ENCODE peak calls at places on chromosomes 6 and 20, in four cellular contexts. M, N, W and P are unnamed samples. For H3K4me1, the result is how much of the 10 kb centered on the place peaks cover.

GRCh38 chr20:48474022-48474421 is 353.8 kb downstream of the PREX1 start:
- DNase-seq in M (no peak), N (no peak), W (no peak), P (no peak)

GRCh38 chr6:138503881-138504680 is 4.8 kb upstream of the NHSL1 start:
- DNase-seq in M (no peak), N (peak), W (no peak), P (no peak)

GRCh38 chr6:56890683-56891429 is 64.1 kb upstream of the BEND6 start:
- DNase-seq in M (peak), N (no peak), W (no peak), P (no peak)

GRCh38 chr6:132812255-132812732 is 2.1 kb upstream of the RPS12 start:
- DNase-seq in M (no peak), N (peak), W (no peak), P (no peak)

GRCh38 chr6:74369556-74369993 is 673.6 kb downstream of the CD109 start:
- DNase-seq in M (no peak), N (no peak), W (no peak), P (no peak)

GRCh38 chr20:20395087-20395486 is 27.2 kb downstream of the INSM1 start:
- DNase-seq in M (no peak), N (no peak), W (no peak), P (no peak)

GRCh38 chr6:33710296-33711121 is 991 bp downstream of the UQCC2 start:
- DNase-seq in M (no peak), N (peak), W (no peak), P (no peak)

GRCh38 chr6:107823047-107823557 is 1.0 kb downstream of the SCML4 start:
- DNase-seq in M (no peak), N (no peak), W (no peak), P (no peak)

GRCh38 chr6:28104392-28105250 is 19.8 kb upstream of the ZSCAN16 start:
- DNase-seq in M (peak), N (peak), W (peak), P (peak)

GRCh38 chr20:2814587-2815051 is at the start of gene C20orf141:
- DNase-seq in M (no peak), N (no peak), W (no peak), P (peak)

GRCh38 chr6:30007132-30007764 is 53.8 kb upstream of the POLR1H start:
- DNase-seq in M (no peak), N (no peak), W (no peak), P (no peak)

GRCh38 chr20:63626424-63627128 is at the start of gene GMEB2:
- DNase-seq in M (no peak), N (peak), W (no peak), P (peak)

GRCh38 chr6:21438237-21438985 is 155.1 kb upstream of the SOX4 start:
- DNase-seq in M (peak), N (no peak), W (no peak), P (no peak)

GRCh38 chr20:61042501-61043385 is 209.3 kb upstream of the CDH4 start:
- DNase-seq in M (no peak), N (no peak), W (no peak), P (no peak)

DNA sequence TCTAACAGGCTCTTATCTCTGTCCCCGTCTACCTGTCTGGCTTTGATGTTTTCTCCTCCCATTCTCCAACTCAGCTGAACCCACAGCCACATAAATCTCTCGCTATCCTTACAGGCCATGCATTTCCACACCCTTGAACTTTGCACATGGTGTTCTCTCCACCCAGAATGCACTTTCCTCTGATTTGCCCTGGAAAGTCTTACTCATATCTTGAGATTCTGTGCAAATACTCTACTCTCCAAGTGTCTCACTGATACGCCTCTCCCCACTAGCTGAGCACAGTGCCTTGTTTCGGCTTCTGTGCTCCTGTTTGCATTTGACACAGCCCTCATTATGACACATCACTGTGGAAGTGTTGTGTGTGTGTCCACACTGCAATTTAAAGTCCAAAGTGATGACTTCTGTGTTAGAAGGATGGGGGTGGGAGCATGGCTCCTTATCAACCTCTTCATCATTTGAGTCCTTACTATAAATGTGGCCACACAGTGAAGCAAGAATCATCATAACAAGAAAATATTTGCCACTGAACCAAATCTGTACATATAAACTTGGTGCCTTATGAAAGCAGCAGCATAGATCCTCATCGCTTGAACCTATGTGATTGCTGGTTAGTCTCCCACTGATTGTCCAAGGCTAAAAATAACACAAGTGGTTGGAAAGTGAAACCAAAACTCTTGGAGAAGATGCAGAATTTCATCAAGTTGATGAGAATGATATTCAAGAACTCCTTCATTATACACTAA is 5.5 kb upstream of the PRELID3B start:
- DNase-seq in M (no peak), N (peak), W (no peak), P (no peak)
- TF ChIP-seq POLR2AphosphoS5 in M (no peak), N (no peak), W (no peak), P (no peak)

DNA sequence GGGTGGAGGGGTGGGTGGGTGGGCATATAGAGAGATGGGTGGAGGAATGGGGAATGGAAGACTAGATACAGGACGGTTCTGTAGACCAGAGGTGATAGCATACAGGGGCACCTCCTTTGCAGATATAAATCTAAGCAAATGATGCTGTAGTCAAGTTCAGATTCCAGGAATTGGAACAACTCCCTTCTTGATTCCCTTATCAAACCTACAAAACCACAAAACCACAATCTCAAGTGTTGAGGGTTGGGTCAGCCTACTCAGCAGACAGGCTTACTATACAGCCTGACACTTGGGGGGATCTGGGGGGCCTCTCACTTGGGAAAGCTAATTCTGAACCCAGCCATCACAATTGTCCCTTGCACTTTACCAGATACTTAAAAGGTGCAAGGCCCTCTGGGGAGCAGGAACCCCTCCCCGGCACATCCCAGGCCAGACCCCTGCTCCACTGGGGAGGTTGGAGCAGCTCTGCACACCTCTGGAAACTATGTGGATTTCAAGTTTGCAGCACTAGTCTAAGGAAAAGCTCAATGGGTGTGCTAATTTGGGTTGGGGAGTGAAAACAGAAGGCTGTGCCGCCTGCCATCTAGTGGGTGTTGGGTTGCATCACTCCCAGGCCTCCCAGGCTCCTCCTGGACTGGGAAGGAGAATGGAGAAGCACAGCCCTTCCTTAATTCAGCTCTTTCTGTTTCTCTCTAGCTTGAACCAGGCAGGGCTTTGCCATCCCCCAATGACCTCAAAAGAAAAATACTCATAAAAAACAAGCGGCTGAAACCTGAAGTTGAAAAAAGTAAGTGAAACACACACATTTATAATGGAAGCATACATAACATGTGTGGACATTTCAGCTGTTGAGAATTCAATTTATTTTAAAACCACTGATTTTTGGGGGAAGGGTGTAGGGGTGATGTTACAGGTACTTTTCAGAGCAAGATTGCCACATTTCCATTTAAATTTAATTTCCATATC is 121.2 kb upstream of the LAMP5 start:
- DNase-seq in M (no peak), N (peak), W (peak), P (peak)
- TF ChIP-seq TCF12 in M (no peak), N (no peak), W (no peak), P (no peak)

DNA sequence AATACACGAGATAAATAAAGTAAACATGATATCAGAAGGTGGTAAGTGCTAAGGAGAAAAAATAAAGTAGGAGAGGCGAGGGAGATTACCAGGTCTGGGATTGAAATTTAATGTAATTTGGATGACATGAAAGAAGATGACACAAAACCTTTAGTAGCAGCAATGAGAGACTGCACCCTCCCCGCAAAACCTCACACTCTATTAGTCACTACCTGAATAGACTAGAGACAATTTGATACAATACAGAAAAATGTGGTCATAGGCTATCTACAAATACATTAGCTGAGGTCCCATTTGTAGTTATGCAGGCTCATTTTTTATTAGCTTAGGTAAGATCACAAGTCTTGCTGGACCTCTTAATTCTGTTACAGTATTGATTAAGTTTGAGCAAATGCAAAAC is 125.5 kb downstream of the LRFN2 start:
- DNase-seq in M (no peak), N (no peak), W (no peak), P (no peak)
- H3K4me1 ChIP-seq in M (under half), N (under half), W (under half), P (under half)

GRCh38 chr6:35583893-35584688 is 71.4 kb upstream of the TULP1 start:
- DNase-seq in M (peak), N (peak), W (peak), P (peak)
- TF ChIP-seq POLR2AphosphoS5 in M (no peak), N (no peak), W (no peak), P (no peak)

GRCh38 chr6:40954446-40955180 is 84.4 kb downstream of the UNC5CL start:
- DNase-seq in M (no peak), N (no peak), W (no peak), P (no peak)
- TF ChIP-seq TCF12 in M (no peak), N (no peak), W (no peak), P (no peak)

DNA sequence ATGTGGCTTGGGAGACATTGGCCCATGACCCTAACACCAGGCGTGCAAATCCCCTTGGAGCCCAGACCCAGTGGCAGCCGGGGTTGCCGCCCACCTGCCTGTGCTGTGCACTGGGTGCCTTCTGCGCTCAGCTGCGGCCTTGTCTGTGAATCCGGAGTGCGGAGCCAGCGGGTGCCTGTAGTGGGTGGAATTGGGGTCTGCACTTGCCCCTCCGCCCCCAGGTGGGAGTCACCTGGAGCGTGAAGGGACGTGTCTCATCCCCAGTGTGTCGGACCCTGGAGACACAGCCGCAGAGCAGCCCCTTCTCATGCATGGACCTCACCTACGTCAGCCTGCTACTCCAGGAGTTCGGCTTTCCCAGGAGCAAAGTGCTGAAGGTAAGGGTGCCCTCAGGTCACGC is 22.9 kb upstream of the PYGB start:
- DNase-seq in M (no peak), N (no peak), W (no peak), P (no peak)
- H3K4me1 ChIP-seq in M (under half), N (under half), W (under half), P (under half)

GRCh38 chr6:53811082-53811481 is 16.3 kb downstream of the LRRC1 start:
- DNase-seq in M (peak), N (peak), W (no peak), P (no peak)
- TF ChIP-seq POLR2AphosphoS5 in M (no peak), N (no peak), W (no peak), P (no peak)

DNA sequence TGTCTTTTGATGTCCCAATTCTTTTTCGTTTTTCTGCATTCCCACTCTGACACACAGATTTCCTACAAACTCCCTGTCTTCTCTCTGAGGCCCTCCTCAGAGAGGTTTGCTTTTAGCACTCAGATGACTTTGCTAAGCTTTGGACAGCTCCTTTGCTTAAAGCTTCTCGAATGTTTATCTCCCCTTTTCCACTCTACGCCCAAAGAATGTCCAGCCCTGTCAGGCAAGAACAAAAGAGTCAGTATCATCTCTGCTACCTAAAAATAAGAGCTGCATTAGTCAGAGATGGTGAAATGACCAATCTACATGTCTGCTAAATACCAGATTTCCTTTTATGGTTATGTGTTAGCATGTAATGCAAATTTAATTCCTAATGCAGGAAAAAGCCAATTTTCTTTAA is 56.8 kb downstream of the PREP start:
- DNase-seq in M (no peak), N (peak), W (no peak), P (no peak)
- TF ChIP-seq TCF12 in M (no peak), N (no peak), W (no peak), P (peak)

GRCh38 chr6:149330133-149330532 is 12.6 kb downstream of the TAB2 start:
- DNase-seq in M (no peak), N (no peak), W (no peak), P (no peak)
- H3K4me1 ChIP-seq in M (under half), N (half or more), W (under half), P (under half)